ENCODE peak calls at places on chromosomes 3 and 15, in eight cellular contexts. One of them, this sample, is unnamed.
A peak's percentile ranks its signal among the peaks of the same experiment; 100 is the strongest.

GRCh38 chr15:39357478-39358268 is 223.2 kb upstream of the THBS1 start:
- DNase-seq in K562: no peak
- DNase-seq in GM12878: no peak
- DNase-seq in HepG2: no peak
- DNase-seq in stomach: no peak
- DNase-seq in transverse colon: no peak
- DNase-seq in sigmoid colon: no peak
- DNase-seq in suprapubic skin: no peak
- DNase-seq in this sample: no peak

GRCh38 chr3:66033241-66034138 is 5.2 kb downstream of the MAGI1 start:
- DNase-seq in suprapubic skin: no peak
- DNase-seq in transverse colon: no peak
- DNase-seq in sigmoid colon: no peak
- DNase-seq in K562: no peak
- DNase-seq in stomach: no peak
- DNase-seq in GM12878: no peak
- DNase-seq in HepG2: no peak
- DNase-seq in this sample: no peak

GRCh38 chr3:142716102-142716501 is 7.7 kb upstream of the TRPC1 start:
- DNase-seq in GM12878: no peak
- DNase-seq in HepG2: no peak
- DNase-seq in sigmoid colon: no peak
- DNase-seq in K562: no peak
- DNase-seq in transverse colon: no peak
- DNase-seq in suprapubic skin: no peak
- DNase-seq in stomach: no peak
- DNase-seq in this sample: no peak

GRCh38 chr3:177602601-177603136 is 405.4 kb upstream of the TBL1XR1 start:
- DNase-seq in transverse colon: no peak
- DNase-seq in K562: no peak
- DNase-seq in sigmoid colon: no peak
- DNase-seq in HepG2: no peak
- DNase-seq in stomach: no peak
- DNase-seq in suprapubic skin: no peak
- DNase-seq in GM12878: no peak
- DNase-seq in this sample: no peak

GRCh38 chr3:15656342-15656741 is 54.8 kb downstream of the BTD start:
- DNase-seq in HepG2: no peak
- DNase-seq in GM12878: no peak
- DNase-seq in transverse colon: no peak
- DNase-seq in sigmoid colon: no peak
- DNase-seq in K562: no peak
- DNase-seq in stomach: no peak
- DNase-seq in suprapubic skin: no peak
- DNase-seq in this sample: no peak

GRCh38 chr3:70763894-70764293 is 451.5 kb upstream of the MDFIC2 start:
- DNase-seq in suprapubic skin: no peak
- DNase-seq in stomach: no peak
- DNase-seq in HepG2: no peak
- DNase-seq in GM12878: no peak
- DNase-seq in transverse colon: no peak
- DNase-seq in K562: no peak
- DNase-seq in sigmoid colon: no peak
- DNase-seq in this sample: no peak

GRCh38 chr15:27358751-27359434 is 387.9 kb downstream of the GABRG3 start:
- DNase-seq in stomach: no peak
- DNase-seq in transverse colon: no peak
- DNase-seq in sigmoid colon: no peak
- DNase-seq in suprapubic skin: no peak
- DNase-seq in GM12878: no peak
- DNase-seq in K562: peak; percentile 54
- DNase-seq in HepG2: peak; percentile 5
- DNase-seq in this sample: no peak

GRCh38 chr3:120481056-120481455 is 30.3 kb upstream of the FSTL1 start:
- DNase-seq in stomach: no peak
- DNase-seq in HepG2: no peak
- DNase-seq in suprapubic skin: no peak
- DNase-seq in sigmoid colon: no peak
- DNase-seq in GM12878: no peak
- DNase-seq in K562: no peak
- DNase-seq in transverse colon: no peak
- DNase-seq in this sample: no peak

GRCh38 chr15:55853134-55853533 is 110.2 kb upstream of the PRTG start:
- DNase-seq in transverse colon: no peak
- DNase-seq in stomach: no peak
- DNase-seq in sigmoid colon: no peak
- DNase-seq in HepG2: no peak
- DNase-seq in suprapubic skin: no peak
- DNase-seq in K562: no peak
- DNase-seq in GM12878: no peak
- DNase-seq in this sample: no peak

GRCh38 chr15:88604381-88604951 is 16.7 kb upstream of the AEN start:
- DNase-seq in transverse colon: no peak
- DNase-seq in K562: no peak
- DNase-seq in stomach: no peak
- DNase-seq in HepG2: no peak
- DNase-seq in suprapubic skin: no peak
- DNase-seq in GM12878: no peak
- DNase-seq in sigmoid colon: no peak
- DNase-seq in this sample: no peak

GRCh38 chr15:88606437-88606794 is 14.7 kb upstream of the AEN start:
- DNase-seq in sigmoid colon: no peak
- DNase-seq in suprapubic skin: no peak
- DNase-seq in transverse colon: no peak
- DNase-seq in GM12878: no peak
- DNase-seq in stomach: no peak
- DNase-seq in K562: no peak
- DNase-seq in HepG2: no peak
- DNase-seq in this sample: no peak

GRCh38 chr15:88604972-88605506 is 16.1 kb upstream of the AEN start:
- DNase-seq in stomach: no peak
- DNase-seq in sigmoid colon: no peak
- DNase-seq in K562: no peak
- DNase-seq in transverse colon: no peak
- DNase-seq in HepG2: no peak
- DNase-seq in suprapubic skin: no peak
- DNase-seq in GM12878: no peak
- DNase-seq in this sample: no peak

GRCh38 chr15:88603885-88604284 is 17.3 kb upstream of the AEN start:
- DNase-seq in transverse colon: no peak
- DNase-seq in sigmoid colon: no peak
- DNase-seq in K562: no peak
- DNase-seq in HepG2: no peak
- DNase-seq in suprapubic skin: no peak
- DNase-seq in stomach: no peak
- DNase-seq in GM12878: no peak
- DNase-seq in this sample: no peak

DNA sequence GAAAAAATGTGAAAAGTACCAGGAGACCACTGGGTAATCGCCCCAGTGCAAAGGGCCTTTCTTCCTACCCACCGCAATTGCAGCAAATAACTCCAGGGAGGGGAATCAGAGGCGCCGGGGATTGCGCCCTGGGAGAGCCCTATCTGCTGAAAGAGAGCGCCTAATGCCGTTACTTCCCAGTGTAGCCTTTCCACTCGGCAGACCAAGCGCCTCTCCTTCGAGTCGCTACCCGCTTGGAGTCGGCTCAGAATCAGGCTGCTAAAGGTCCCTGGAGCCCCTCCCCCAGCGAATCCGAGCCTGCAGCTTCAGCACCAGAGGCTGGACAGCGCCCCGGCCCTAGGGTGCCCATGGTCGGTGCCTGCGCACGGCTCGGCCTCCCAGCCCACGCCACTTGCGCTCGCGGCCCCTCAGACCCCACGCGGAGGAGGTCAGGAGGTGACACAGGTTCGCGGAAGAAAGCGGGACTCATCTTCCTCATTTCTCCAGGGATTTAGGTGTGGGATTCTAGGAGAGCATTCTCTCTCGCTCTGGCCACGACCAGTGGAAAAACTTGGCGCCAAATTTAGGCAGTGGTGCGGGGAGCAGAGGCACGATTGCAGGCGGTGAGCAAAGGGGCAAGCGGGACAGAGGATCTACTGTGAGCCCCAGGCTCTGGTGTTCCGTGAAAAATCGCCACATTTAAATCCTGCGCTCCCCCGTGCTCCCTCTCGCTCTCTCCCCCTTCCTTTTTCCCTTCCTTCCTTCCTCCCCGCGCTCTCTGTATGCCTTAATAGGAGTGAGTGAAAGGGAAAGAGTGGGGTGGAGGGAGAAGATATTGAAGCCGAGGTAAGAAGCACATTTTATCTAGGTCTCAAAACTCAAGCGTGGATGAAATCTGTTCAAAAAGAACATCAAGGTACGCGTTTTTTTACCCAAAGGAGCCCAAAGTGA is 15.4 kb upstream of the AEN start:
- DNase-seq in suprapubic skin: no peak
- DNase-seq in HepG2: no peak
- DNase-seq in GM12878: no peak
- DNase-seq in K562: peak; percentile 74
- DNase-seq in transverse colon: no peak
- DNase-seq in sigmoid colon: no peak
- DNase-seq in stomach: peak; percentile 50
- DNase-seq in this sample: no peak
- TF ChIP-seq EP300 in suprapubic skin: no peak
- TF ChIP-seq EP300 in HepG2: no peak
- TF ChIP-seq EP300 in GM12878: no peak
- TF ChIP-seq EP300 in K562: no peak
- TF ChIP-seq EP300 in transverse colon: no peak
- TF ChIP-seq EP300 in sigmoid colon: no peak
- TF ChIP-seq EP300 in stomach: no peak
- TF ChIP-seq EP300 in this sample: no peak

DNA sequence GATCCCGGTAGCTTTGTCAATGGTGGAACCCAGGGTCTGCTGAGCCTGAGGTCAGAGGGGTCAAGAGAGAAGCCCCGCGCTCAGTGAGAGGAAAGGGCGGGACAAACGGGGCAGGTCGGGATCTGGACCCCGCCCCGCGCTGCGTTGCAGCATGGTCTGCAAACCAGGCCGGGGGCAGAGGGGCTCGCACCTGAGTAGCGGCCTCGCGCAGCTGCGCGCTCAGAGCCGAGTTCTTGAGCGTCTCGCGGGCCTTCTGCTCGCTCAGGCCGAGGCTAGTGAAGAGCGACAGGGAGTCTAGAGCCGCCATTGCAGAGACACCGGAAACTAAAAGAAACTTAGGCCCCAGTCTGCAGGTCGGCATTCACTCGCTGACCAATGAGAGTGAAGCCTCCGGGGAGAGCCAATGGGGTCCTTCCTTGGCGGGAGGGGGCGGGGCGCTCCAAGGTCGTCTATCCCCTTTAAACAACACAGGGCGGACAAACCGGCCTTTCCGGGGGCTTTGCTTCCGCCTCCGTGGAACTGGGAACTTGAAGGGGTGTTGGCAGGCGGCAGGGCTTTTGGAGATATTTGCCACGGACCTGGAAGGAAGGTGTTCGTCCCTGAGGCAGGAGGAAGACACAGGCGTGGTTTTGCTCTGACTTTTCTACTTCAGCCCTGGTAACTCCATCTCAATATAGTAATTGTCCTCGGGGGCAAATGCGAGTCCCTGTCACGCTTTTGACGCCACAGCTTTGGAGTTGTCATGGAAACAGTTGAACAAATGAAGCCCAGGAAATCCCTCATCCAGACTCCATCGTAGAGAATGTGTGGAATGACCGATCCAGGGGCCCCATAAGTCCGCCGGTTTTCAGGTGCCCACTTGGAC is at the start of gene QARS1:
- DNase-seq in stomach: peak; percentile 95
- DNase-seq in K562: peak; percentile 94
- DNase-seq in GM12878: peak; percentile 69
- DNase-seq in HepG2: peak; percentile 94
- DNase-seq in suprapubic skin: peak; percentile 98
- DNase-seq in sigmoid colon: peak; percentile 97
- DNase-seq in transverse colon: peak; percentile 96
- DNase-seq in this sample: peak; percentile 96
- TF ChIP-seq POLR2A in stomach: no peak
- TF ChIP-seq POLR2A in K562: peak; percentile 85
- TF ChIP-seq POLR2A in GM12878: peak; percentile 91
- TF ChIP-seq POLR2A in HepG2: peak; percentile 80
- TF ChIP-seq POLR2A in suprapubic skin: no peak
- TF ChIP-seq POLR2A in sigmoid colon: peak; percentile 61
- TF ChIP-seq POLR2A in transverse colon: peak; percentile 75
- TF ChIP-seq POLR2A in this sample: no peak

GRCh38 chr3:64303401-64303800 is 78.1 kb upstream of the PRICKLE2 start:
- DNase-seq in suprapubic skin: no peak
- DNase-seq in stomach: no peak
- DNase-seq in GM12878: no peak
- DNase-seq in K562: no peak
- DNase-seq in HepG2: no peak
- DNase-seq in transverse colon: no peak
- DNase-seq in sigmoid colon: no peak
- DNase-seq in this sample: no peak

GRCh38 chr3:64303881-64304280 is 78.6 kb upstream of the PRICKLE2 start:
- DNase-seq in suprapubic skin: no peak
- DNase-seq in stomach: no peak
- DNase-seq in sigmoid colon: no peak
- DNase-seq in HepG2: no peak
- DNase-seq in K562: no peak
- DNase-seq in transverse colon: no peak
- DNase-seq in GM12878: no peak
- DNase-seq in this sample: peak; percentile 22

GRCh38 chr3:64306745-64307144 is 81.5 kb upstream of the PRICKLE2 start:
- DNase-seq in suprapubic skin: no peak
- DNase-seq in stomach: no peak
- DNase-seq in K562: no peak
- DNase-seq in HepG2: no peak
- DNase-seq in transverse colon: no peak
- DNase-seq in GM12878: no peak
- DNase-seq in sigmoid colon: no peak
- DNase-seq in this sample: no peak

GRCh38 chr3:64305731-64306130 is 80.5 kb upstream of the PRICKLE2 start:
- DNase-seq in stomach: no peak
- DNase-seq in sigmoid colon: no peak
- DNase-seq in HepG2: no peak
- DNase-seq in K562: no peak
- DNase-seq in transverse colon: no peak
- DNase-seq in GM12878: no peak
- DNase-seq in suprapubic skin: no peak
- DNase-seq in this sample: no peak

DNA sequence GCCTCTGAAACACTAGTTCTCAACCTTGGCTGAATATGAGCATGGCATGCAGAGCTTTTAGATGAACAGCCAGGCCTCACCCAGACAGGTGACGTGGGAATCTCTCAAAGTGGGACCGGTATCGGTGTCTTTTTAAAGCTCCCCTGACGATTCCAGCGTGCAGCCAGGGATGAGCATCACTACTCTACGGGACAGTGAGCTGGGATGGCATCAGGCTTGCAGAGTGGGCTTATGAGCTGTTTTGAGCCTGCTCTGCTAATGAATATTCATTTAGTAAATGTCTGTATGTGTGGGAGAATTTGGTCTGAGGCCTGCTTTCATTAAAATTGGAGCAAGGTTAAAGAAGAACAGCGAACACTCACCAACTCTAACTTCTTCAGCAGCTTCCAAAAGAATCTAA is 79.7 kb upstream of the PRICKLE2 start:
- DNase-seq in transverse colon: no peak
- DNase-seq in GM12878: no peak
- DNase-seq in HepG2: no peak
- DNase-seq in K562: no peak
- DNase-seq in sigmoid colon: no peak
- DNase-seq in suprapubic skin: no peak
- DNase-seq in stomach: no peak
- DNase-seq in this sample: no peak
- TF ChIP-seq POLR2AphosphoS5 in transverse colon: no peak
- TF ChIP-seq POLR2AphosphoS5 in GM12878: no peak
- TF ChIP-seq POLR2AphosphoS5 in HepG2: no peak
- TF ChIP-seq POLR2AphosphoS5 in K562: no peak
- TF ChIP-seq POLR2AphosphoS5 in sigmoid colon: no peak
- TF ChIP-seq POLR2AphosphoS5 in suprapubic skin: no peak
- TF ChIP-seq POLR2AphosphoS5 in stomach: no peak
- TF ChIP-seq POLR2AphosphoS5 in this sample: no peak

GRCh38 chr15:42157981-42158765 is 1.7 kb upstream of the PLA2G4F start:
- DNase-seq in stomach: peak; percentile 11
- DNase-seq in transverse colon: no peak
- DNase-seq in HepG2: no peak
- DNase-seq in sigmoid colon: no peak
- DNase-seq in K562: peak; percentile 71
- DNase-seq in GM12878: no peak
- DNase-seq in suprapubic skin: peak; percentile 45
- DNase-seq in this sample: no peak
- TF ChIP-seq EP300 in stomach: no peak
- TF ChIP-seq EP300 in transverse colon: no peak
- TF ChIP-seq EP300 in HepG2: no peak
- TF ChIP-seq EP300 in sigmoid colon: no peak
- TF ChIP-seq EP300 in K562: no peak
- TF ChIP-seq EP300 in GM12878: no peak
- TF ChIP-seq EP300 in suprapubic skin: no peak
- TF ChIP-seq EP300 in this sample: no peak

This sample was measured in upper lobe of left lung.